ENCODE peak calls at places on chromosomes 5 and 9, in seven cellular contexts. One of them, this sample, is unnamed.

GRCh38 chr5:83856898-83857297 is 136.2 kb upstream of the HAPLN1 start:
- DNase-seq in keratinocyte: no peak
- DNase-seq in globus pallidus: no peak
- DNase-seq in amniotic stem cell: no peak
- DNase-seq in CD8-positive, alpha-beta T cell: no peak
- DNase-seq in stomach: no peak
- DNase-seq in GM03348: no peak
- DNase-seq in this sample: no peak

GRCh38 chr9:136117291-136118060 is 1.2 kb downstream of the TMEM250 start:
- DNase-seq in CD8-positive, alpha-beta T cell: no peak
- DNase-seq in amniotic stem cell: no peak
- DNase-seq in keratinocyte: no peak
- DNase-seq in GM03348: peak; percentile 53
- DNase-seq in globus pallidus: no peak
- DNase-seq in stomach: peak; percentile 63
- DNase-seq in this sample: no peak

GRCh38 chr9:37104183-37104889 is 16.0 kb upstream of the ZCCHC7 start:
- DNase-seq in stomach: no peak
- DNase-seq in CD8-positive, alpha-beta T cell: no peak
- DNase-seq in amniotic stem cell: peak; percentile 42
- DNase-seq in keratinocyte: peak; percentile 17
- DNase-seq in globus pallidus: no peak
- DNase-seq in GM03348: peak; percentile 70
- DNase-seq in this sample: no peak

GRCh38 chr5:51384281-51384840 is 1.1 kb downstream of the ISL1 start:
- DNase-seq in globus pallidus: no peak
- DNase-seq in stomach: no peak
- DNase-seq in keratinocyte: no peak
- DNase-seq in amniotic stem cell: no peak
- DNase-seq in GM03348: no peak
- DNase-seq in CD8-positive, alpha-beta T cell: no peak
- DNase-seq in this sample: no peak

GRCh38 chr9:93193373-93193725 is 9.4 kb downstream of the WNK2 start:
- DNase-seq in CD8-positive, alpha-beta T cell: no peak
- DNase-seq in amniotic stem cell: no peak
- DNase-seq in stomach: peak; percentile 81
- DNase-seq in GM03348: no peak
- DNase-seq in keratinocyte: no peak
- DNase-seq in globus pallidus: no peak
- DNase-seq in this sample: no peak

GRCh38 chr9:34675874-34676273 is 13.4 kb upstream of the CCL27 start:
- DNase-seq in CD8-positive, alpha-beta T cell: no peak
- DNase-seq in globus pallidus: no peak
- DNase-seq in stomach: no peak
- DNase-seq in amniotic stem cell: no peak
- DNase-seq in GM03348: peak; percentile 33
- DNase-seq in keratinocyte: no peak
- DNase-seq in this sample: no peak

GRCh38 chr5:138986186-138986775 is 111.1 kb upstream of the LRRTM2 start:
- DNase-seq in keratinocyte: no peak
- DNase-seq in amniotic stem cell: no peak
- DNase-seq in CD8-positive, alpha-beta T cell: no peak
- DNase-seq in stomach: no peak
- DNase-seq in GM03348: no peak
- DNase-seq in globus pallidus: no peak
- DNase-seq in this sample: no peak

GRCh38 chr5:94228791-94229190 is 389.6 kb downstream of the KIAA0825 start:
- DNase-seq in amniotic stem cell: no peak
- DNase-seq in GM03348: peak; percentile 6
- DNase-seq in stomach: no peak
- DNase-seq in keratinocyte: no peak
- DNase-seq in CD8-positive, alpha-beta T cell: no peak
- DNase-seq in globus pallidus: no peak
- DNase-seq in this sample: no peak

GRCh38 chr9:136950656-136951030 is 1.4 kb upstream of the LCN12 start:
- DNase-seq in globus pallidus: no peak
- DNase-seq in GM03348: no peak
- DNase-seq in stomach: no peak
- DNase-seq in CD8-positive, alpha-beta T cell: no peak
- DNase-seq in amniotic stem cell: no peak
- DNase-seq in keratinocyte: no peak
- DNase-seq in this sample: no peak

GRCh38 chr5:151257731-151258715 is 5.0 kb downstream of the GM2A start:
- DNase-seq in CD8-positive, alpha-beta T cell: no peak
- DNase-seq in globus pallidus: peak; percentile 38
- DNase-seq in amniotic stem cell: no peak
- DNase-seq in stomach: no peak
- DNase-seq in keratinocyte: peak; percentile 66
- DNase-seq in GM03348: no peak
- DNase-seq in this sample: peak; percentile 69

GRCh38 chr9:33946779-33947535 is 101.7 kb downstream of the UBAP2 start:
- DNase-seq in amniotic stem cell: peak; percentile 71
- DNase-seq in keratinocyte: peak; percentile 62
- DNase-seq in GM03348: peak; percentile 88
- DNase-seq in CD8-positive, alpha-beta T cell: no peak
- DNase-seq in stomach: no peak
- DNase-seq in globus pallidus: no peak
- DNase-seq in this sample: no peak

GRCh38 chr9:77593528-77593927 is 54.6 kb downstream of the GNA14 start:
- DNase-seq in CD8-positive, alpha-beta T cell: no peak
- DNase-seq in keratinocyte: no peak
- DNase-seq in globus pallidus: no peak
- DNase-seq in stomach: no peak
- DNase-seq in GM03348: no peak
- DNase-seq in amniotic stem cell: no peak
- DNase-seq in this sample: no peak

GRCh38 chr9:137055385-137056364 is 1.8 kb upstream of the ENTPD2 start:
- DNase-seq in globus pallidus: peak; percentile 98
- DNase-seq in keratinocyte: no peak
- DNase-seq in CD8-positive, alpha-beta T cell: no peak
- DNase-seq in stomach: peak; percentile 94
- DNase-seq in GM03348: peak; percentile 81
- DNase-seq in amniotic stem cell: peak; percentile 34
- DNase-seq in this sample: peak; percentile 97

GRCh38 chr5:1754531-1755220 is 45.0 kb downstream of the MRPL36 start:
- DNase-seq in amniotic stem cell: no peak
- DNase-seq in globus pallidus: no peak
- DNase-seq in stomach: peak; percentile 14
- DNase-seq in keratinocyte: no peak
- DNase-seq in CD8-positive, alpha-beta T cell: no peak
- DNase-seq in GM03348: no peak
- DNase-seq in this sample: no peak

GRCh38 chr9:122140368-122141193 is 19.0 kb downstream of the NDUFA8 start:
- DNase-seq in globus pallidus: no peak
- DNase-seq in keratinocyte: no peak
- DNase-seq in amniotic stem cell: no peak
- DNase-seq in GM03348: no peak
- DNase-seq in stomach: no peak
- DNase-seq in CD8-positive, alpha-beta T cell: no peak
- DNase-seq in this sample: no peak